ENCODE peak calls at places on chromosomes 3 and 15, in seven cellular contexts. One of them, this sample, is unnamed.

GRCh38 chr15:31733424-31733823 is 296.9 kb upstream of the CHRNA7 start:
- DNase-seq in prostate gland: no peak
- DNase-seq in AG04449: no peak
- DNase-seq in upper lobe of right lung: no peak
- DNase-seq in endothelial cell: no peak
- DNase-seq in CD8-positive, alpha-beta T cell: no peak
- DNase-seq in progenitor cell of endocrine pancreas: no peak
- DNase-seq in this sample: no peak

GRCh38 chr3:9036327-9037112 is 73.2 kb upstream of the RAD18 start:
- DNase-seq in AG04449: no peak
- DNase-seq in upper lobe of right lung: no peak
- DNase-seq in prostate gland: no peak
- DNase-seq in CD8-positive, alpha-beta T cell: no peak
- DNase-seq in progenitor cell of endocrine pancreas: no peak
- DNase-seq in endothelial cell: no peak
- DNase-seq in this sample: peak; percentile 40

GRCh38 chr15:85044251-85044853 is 62.7 kb downstream of the PDE8A start:
- DNase-seq in progenitor cell of endocrine pancreas: no peak
- DNase-seq in AG04449: no peak
- DNase-seq in prostate gland: peak; percentile 60
- DNase-seq in endothelial cell: peak; percentile 59
- DNase-seq in upper lobe of right lung: no peak
- DNase-seq in CD8-positive, alpha-beta T cell: peak; percentile 57
- DNase-seq in this sample: peak; percentile 43

GRCh38 chr3:39383913-39384664 is 919 bp downstream of the SLC25A38 start:
- DNase-seq in prostate gland: peak; percentile 97
- DNase-seq in upper lobe of right lung: peak; percentile 99
- DNase-seq in endothelial cell: peak; percentile 98
- DNase-seq in CD8-positive, alpha-beta T cell: peak; percentile 96
- DNase-seq in AG04449: peak; percentile 31
- DNase-seq in progenitor cell of endocrine pancreas: peak; percentile 95
- DNase-seq in this sample: peak; percentile 61

GRCh38 chr3:76134166-76134565 is 348.8 kb upstream of the ZNF717 start:
- DNase-seq in endothelial cell: no peak
- DNase-seq in upper lobe of right lung: no peak
- DNase-seq in prostate gland: no peak
- DNase-seq in progenitor cell of endocrine pancreas: no peak
- DNase-seq in CD8-positive, alpha-beta T cell: no peak
- DNase-seq in AG04449: no peak
- DNase-seq in this sample: no peak

GRCh38 chr3:67357610-67358458 is 296.6 kb downstream of the SUCLG2 start:
- DNase-seq in endothelial cell: peak; percentile 38
- DNase-seq in upper lobe of right lung: no peak
- DNase-seq in progenitor cell of endocrine pancreas: no peak
- DNase-seq in CD8-positive, alpha-beta T cell: no peak
- DNase-seq in prostate gland: no peak
- DNase-seq in AG04449: no peak
- DNase-seq in this sample: peak; percentile 35

GRCh38 chr3:66428733-66429132 is 72.1 kb downstream of the LRIG1 start:
- DNase-seq in progenitor cell of endocrine pancreas: no peak
- DNase-seq in prostate gland: peak; percentile 94
- DNase-seq in CD8-positive, alpha-beta T cell: no peak
- DNase-seq in upper lobe of right lung: no peak
- DNase-seq in AG04449: peak; percentile 98
- DNase-seq in endothelial cell: no peak
- DNase-seq in this sample: peak; percentile 96

GRCh38 chr3:153809097-153809496 is 312.1 kb upstream of the ARHGEF26 start:
- DNase-seq in prostate gland: no peak
- DNase-seq in upper lobe of right lung: no peak
- DNase-seq in AG04449: no peak
- DNase-seq in progenitor cell of endocrine pancreas: no peak
- DNase-seq in CD8-positive, alpha-beta T cell: no peak
- DNase-seq in endothelial cell: no peak
- DNase-seq in this sample: no peak

GRCh38 chr3:65466300-65466988 is 572.3 kb downstream of the MAGI1 start:
- DNase-seq in upper lobe of right lung: no peak
- DNase-seq in AG04449: no peak
- DNase-seq in prostate gland: no peak
- DNase-seq in endothelial cell: peak; percentile 17
- DNase-seq in progenitor cell of endocrine pancreas: no peak
- DNase-seq in CD8-positive, alpha-beta T cell: no peak
- DNase-seq in this sample: no peak

GRCh38 chr3:106130384-106131084 is 261.7 kb upstream of the CBLB start:
- DNase-seq in CD8-positive, alpha-beta T cell: no peak
- DNase-seq in prostate gland: no peak
- DNase-seq in AG04449: peak; percentile 36
- DNase-seq in endothelial cell: no peak
- DNase-seq in upper lobe of right lung: no peak
- DNase-seq in progenitor cell of endocrine pancreas: no peak
- DNase-seq in this sample: peak; percentile 49

GRCh38 chr3:127978636-127979035 is 63.6 kb downstream of the KBTBD12 start:
- DNase-seq in endothelial cell: no peak
- DNase-seq in progenitor cell of endocrine pancreas: no peak
- DNase-seq in AG04449: no peak
- DNase-seq in prostate gland: no peak
- DNase-seq in upper lobe of right lung: no peak
- DNase-seq in CD8-positive, alpha-beta T cell: no peak
- DNase-seq in this sample: no peak

GRCh38 chr3:138945646-138946553 is 1.0 kb downstream of the FOXL2 start:
- DNase-seq in prostate gland: no peak
- DNase-seq in CD8-positive, alpha-beta T cell: no peak
- DNase-seq in AG04449: no peak
- DNase-seq in progenitor cell of endocrine pancreas: no peak
- DNase-seq in upper lobe of right lung: no peak
- DNase-seq in endothelial cell: peak; percentile 51
- DNase-seq in this sample: no peak

GRCh38 chr3:43378066-43378935 is 92.0 kb downstream of the SNRK start:
- DNase-seq in upper lobe of right lung: no peak
- DNase-seq in progenitor cell of endocrine pancreas: no peak
- DNase-seq in AG04449: no peak
- DNase-seq in CD8-positive, alpha-beta T cell: peak; percentile 77
- DNase-seq in prostate gland: no peak
- DNase-seq in endothelial cell: no peak
- DNase-seq in this sample: no peak

GRCh38 chr3:14602006-14602803 is 49.4 kb upstream of the CCDC174 start:
- DNase-seq in AG04449: no peak
- DNase-seq in upper lobe of right lung: no peak
- DNase-seq in endothelial cell: peak; percentile 49
- DNase-seq in prostate gland: no peak
- DNase-seq in progenitor cell of endocrine pancreas: peak; percentile 29
- DNase-seq in CD8-positive, alpha-beta T cell: no peak
- DNase-seq in this sample: no peak

GRCh38 chr15:29130461-29130860 is 139.2 kb downstream of the NSMCE3 start:
- DNase-seq in AG04449: no peak
- DNase-seq in progenitor cell of endocrine pancreas: no peak
- DNase-seq in endothelial cell: no peak
- DNase-seq in CD8-positive, alpha-beta T cell: no peak
- DNase-seq in upper lobe of right lung: no peak
- DNase-seq in prostate gland: no peak
- DNase-seq in this sample: no peak

GRCh38 chr3:13064964-13065363 is 8.3 kb downstream of the IQSEC1 start:
- DNase-seq in endothelial cell: no peak
- DNase-seq in prostate gland: no peak
- DNase-seq in progenitor cell of endocrine pancreas: no peak
- DNase-seq in upper lobe of right lung: no peak
- DNase-seq in AG04449: no peak
- DNase-seq in CD8-positive, alpha-beta T cell: no peak
- DNase-seq in this sample: no peak

GRCh38 chr3:27485853-27486252 is 1.7 kb upstream of the SLC4A7 start:
- DNase-seq in prostate gland: no peak
- DNase-seq in AG04449: no peak
- DNase-seq in progenitor cell of endocrine pancreas: no peak
- DNase-seq in endothelial cell: no peak
- DNase-seq in CD8-positive, alpha-beta T cell: no peak
- DNase-seq in upper lobe of right lung: no peak
- DNase-seq in this sample: no peak

GRCh38 chr3:190359813-190360212 is 28.1 kb upstream of the CLDN16 start:
- DNase-seq in prostate gland: no peak
- DNase-seq in AG04449: no peak
- DNase-seq in upper lobe of right lung: no peak
- DNase-seq in CD8-positive, alpha-beta T cell: no peak
- DNase-seq in progenitor cell of endocrine pancreas: no peak
- DNase-seq in endothelial cell: no peak
- DNase-seq in this sample: no peak

GRCh38 chr3:146275476-146275875 is 24.6 kb upstream of the PLSCR4 start:
- DNase-seq in upper lobe of right lung: no peak
- DNase-seq in AG04449: no peak
- DNase-seq in progenitor cell of endocrine pancreas: no peak
- DNase-seq in CD8-positive, alpha-beta T cell: no peak
- DNase-seq in endothelial cell: no peak
- DNase-seq in prostate gland: no peak
- DNase-seq in this sample: no peak

GRCh38 chr15:101162701-101163483 is 89.0 kb downstream of the CHSY1 start:
- DNase-seq in endothelial cell: no peak
- DNase-seq in CD8-positive, alpha-beta T cell: no peak
- DNase-seq in progenitor cell of endocrine pancreas: no peak
- DNase-seq in upper lobe of right lung: peak; percentile 76
- DNase-seq in AG04449: no peak
- DNase-seq in prostate gland: peak; percentile 60
- DNase-seq in this sample: no peak

GRCh38 chr3:123621510-123622189 is 36.8 kb upstream of the HACD2 start:
- DNase-seq in endothelial cell: no peak
- DNase-seq in progenitor cell of endocrine pancreas: no peak
- DNase-seq in CD8-positive, alpha-beta T cell: no peak
- DNase-seq in prostate gland: no peak
- DNase-seq in upper lobe of right lung: no peak
- DNase-seq in AG04449: no peak
- DNase-seq in this sample: no peak
- TF ChIP-seq CTCF in endothelial cell: no peak
- TF ChIP-seq CTCF in progenitor cell of endocrine pancreas: no peak
- TF ChIP-seq CTCF in CD8-positive, alpha-beta T cell: no peak
- TF ChIP-seq CTCF in prostate gland: no peak
- TF ChIP-seq CTCF in upper lobe of right lung: no peak
- TF ChIP-seq CTCF in AG04449: no peak
- TF ChIP-seq CTCF in this sample: no peak

DNA sequence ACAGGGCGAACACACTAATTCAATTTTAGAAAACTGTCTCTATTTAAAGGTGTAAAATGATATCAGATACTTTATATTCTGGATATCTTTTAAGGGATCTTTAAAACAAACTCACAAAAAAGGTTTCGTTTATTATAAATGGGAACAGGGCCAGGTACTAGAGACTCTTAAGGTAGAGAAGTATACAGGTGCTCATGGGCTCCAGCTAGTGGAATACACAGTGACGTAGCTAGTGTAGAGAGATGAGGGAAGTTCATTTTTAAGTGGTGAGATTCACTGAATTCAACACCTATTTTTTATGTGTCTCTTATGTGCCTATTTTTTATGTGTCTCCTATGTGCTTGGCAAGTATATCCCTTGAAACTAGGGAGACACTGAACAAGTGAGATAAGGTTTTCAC is 132.7 kb upstream of the FAM3D start:
- DNase-seq in CD8-positive, alpha-beta T cell: no peak
- DNase-seq in progenitor cell of endocrine pancreas: no peak
- DNase-seq in upper lobe of right lung: no peak
- DNase-seq in endothelial cell: no peak
- DNase-seq in prostate gland: no peak
- DNase-seq in AG04449: no peak
- DNase-seq in this sample: no peak
- TF ChIP-seq CTCF in CD8-positive, alpha-beta T cell: no peak
- TF ChIP-seq CTCF in progenitor cell of endocrine pancreas: no peak
- TF ChIP-seq CTCF in upper lobe of right lung: no peak
- TF ChIP-seq CTCF in endothelial cell: no peak
- TF ChIP-seq CTCF in prostate gland: no peak
- TF ChIP-seq CTCF in AG04449: no peak
- TF ChIP-seq CTCF in this sample: no peak

GRCh38 chr15:35107561-35107960 is 22.5 kb upstream of the NANOGP8 start:
- DNase-seq in prostate gland: no peak
- DNase-seq in CD8-positive, alpha-beta T cell: no peak
- DNase-seq in upper lobe of right lung: no peak
- DNase-seq in progenitor cell of endocrine pancreas: no peak
- DNase-seq in endothelial cell: no peak
- DNase-seq in AG04449: no peak
- DNase-seq in this sample: no peak
- TF ChIP-seq CTCF in prostate gland: no peak
- TF ChIP-seq CTCF in CD8-positive, alpha-beta T cell: no peak
- TF ChIP-seq CTCF in upper lobe of right lung: no peak
- TF ChIP-seq CTCF in progenitor cell of endocrine pancreas: no peak
- TF ChIP-seq CTCF in endothelial cell: no peak
- TF ChIP-seq CTCF in AG04449: no peak
- TF ChIP-seq CTCF in this sample: no peak

DNA sequence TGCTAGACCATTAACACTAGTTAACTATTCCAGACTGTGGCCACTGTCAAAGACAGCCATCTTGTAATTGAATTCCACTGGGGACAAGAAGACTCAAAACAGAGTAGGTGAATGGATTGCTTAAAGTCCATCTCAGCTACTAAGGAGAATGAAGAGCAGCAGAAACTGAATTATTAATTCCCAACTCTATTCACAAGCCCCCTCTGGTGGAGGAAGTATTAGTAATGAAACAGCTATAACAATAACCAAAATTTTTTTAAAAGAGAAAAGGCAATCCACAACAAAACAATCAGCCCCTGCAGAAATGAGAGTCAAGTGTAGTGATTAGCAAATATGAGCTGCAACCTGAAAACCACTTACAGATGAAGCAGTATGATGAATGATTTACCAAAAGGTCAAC is 302.8 kb downstream of the FHIT start:
- DNase-seq in prostate gland: no peak
- DNase-seq in upper lobe of right lung: no peak
- DNase-seq in AG04449: no peak
- DNase-seq in progenitor cell of endocrine pancreas: no peak
- DNase-seq in CD8-positive, alpha-beta T cell: no peak
- DNase-seq in endothelial cell: no peak
- DNase-seq in this sample: no peak
- TF ChIP-seq CTCF in prostate gland: no peak
- TF ChIP-seq CTCF in upper lobe of right lung: no peak
- TF ChIP-seq CTCF in AG04449: peak; percentile 28
- TF ChIP-seq CTCF in progenitor cell of endocrine pancreas: peak; percentile 30
- TF ChIP-seq CTCF in CD8-positive, alpha-beta T cell: no peak
- TF ChIP-seq CTCF in endothelial cell: peak; percentile 32
- TF ChIP-seq CTCF in this sample: no peak

DNA sequence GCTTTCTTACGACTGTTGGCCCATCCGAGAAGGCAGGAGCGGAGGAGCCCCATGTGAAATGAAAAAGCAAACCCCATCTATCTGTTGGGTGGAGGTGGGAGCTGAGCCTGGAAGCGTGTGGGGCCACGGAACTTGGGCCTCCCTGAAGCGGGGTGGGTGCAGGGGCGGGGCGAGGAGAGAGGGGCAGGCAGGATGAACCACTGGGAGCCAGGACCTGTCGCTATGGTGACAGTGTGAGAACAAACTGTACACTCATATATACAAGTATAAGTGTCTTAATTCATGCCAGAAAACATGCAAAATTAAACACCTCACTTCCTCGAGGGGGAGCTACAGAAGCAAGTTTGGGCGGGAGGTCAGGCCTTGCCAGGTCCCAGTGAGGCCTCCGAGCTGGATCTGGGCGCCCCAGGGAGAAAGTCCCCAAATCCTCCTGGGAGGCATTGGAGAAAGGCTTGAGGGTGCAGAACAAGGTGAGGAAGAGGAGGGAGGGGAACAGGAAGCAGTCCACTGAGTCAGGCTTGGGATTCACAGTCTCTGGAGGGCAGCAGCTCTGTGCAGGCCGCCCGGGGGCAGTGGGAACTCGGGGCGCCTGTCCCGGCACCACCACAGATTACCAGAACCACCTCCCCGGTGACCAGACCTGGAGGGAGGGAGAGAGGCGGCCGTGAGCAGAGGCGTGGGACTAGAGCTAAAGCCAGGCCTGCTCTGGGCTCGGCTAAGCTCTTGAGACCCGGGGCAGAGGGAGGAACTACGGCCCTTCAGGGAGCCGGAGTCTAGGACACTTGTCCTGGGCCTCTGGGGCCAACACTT is 34.8 kb downstream of the RBPMS2 start:
- DNase-seq in upper lobe of right lung: peak; percentile 78
- DNase-seq in progenitor cell of endocrine pancreas: no peak
- DNase-seq in AG04449: peak; percentile 5
- DNase-seq in endothelial cell: no peak
- DNase-seq in CD8-positive, alpha-beta T cell: no peak
- DNase-seq in prostate gland: peak; percentile 46
- DNase-seq in this sample: peak; percentile 31
- TF ChIP-seq CTCF in upper lobe of right lung: peak; percentile 36
- TF ChIP-seq CTCF in progenitor cell of endocrine pancreas: no peak
- TF ChIP-seq CTCF in AG04449: peak; percentile 11
- TF ChIP-seq CTCF in endothelial cell: no peak
- TF ChIP-seq CTCF in CD8-positive, alpha-beta T cell: no peak
- TF ChIP-seq CTCF in prostate gland: peak; percentile 16
- TF ChIP-seq CTCF in this sample: no peak